ENCODE peak calls at places on chromosomes 5 and 9, in five cellular contexts. B is psoas muscle, K is spleen, X is cardiac muscle cell, I is sigmoid colon. W is an unnamed sample.

GRCh38 chr9:99966001-99966400 is 59.5 kb downstream of the STX17 start:
- DNase-seq in B (no peak), K (no peak), X (no peak), I (no peak), W (no peak)

GRCh38 chr9:120680161-120680560 is 34.1 kb downstream of the MEGF9 start:
- DNase-seq in B (no peak), K (no peak), X (no peak), I (no peak), W (no peak)

GRCh38 chr5:14560091-14560595 is 21.4 kb upstream of the OTULINL start:
- DNase-seq in B (no peak), K (no peak), X (no peak), I (no peak), W (no peak)

GRCh38 chr9:98172604-98173003 is 19.8 kb downstream of the CORO2A start:
- DNase-seq in B (no peak), K (no peak), X (no peak), I (peak; percentile 21), W (no peak)

GRCh38 chr5:96968614-96969013 is 32.7 kb downstream of the LNPEP start:
- DNase-seq in B (no peak), K (no peak), X (no peak), I (no peak), W (no peak)

GRCh38 chr9:36217256-36217968 is 26.7 kb downstream of the CLTA start:
- DNase-seq in B (no peak), K (no peak), X (no peak), I (no peak), W (no peak)

GRCh38 chr9:98607787-98608186 is 100.9 kb downstream of the GABBR2 start:
- DNase-seq in B (no peak), K (no peak), X (peak; percentile 84), I (no peak), W (peak; percentile 22)

GRCh38 chr5:129903466-129904101 is 681 bp upstream of the CHSY3 start:
- DNase-seq in B (no peak), K (no peak), X (no peak), I (no peak), W (peak; percentile 1)

GRCh38 chr9:137318976-137319375 is 16.9 kb upstream of the NRARP start:
- DNase-seq in B (peak; percentile 77), K (peak; percentile 86), X (no peak), I (peak; percentile 61), W (no peak)

GRCh38 chr5:131720714-131721113 is 76.1 kb downstream of the FNIP1 start:
- DNase-seq in B (no peak), K (no peak), X (peak; percentile 39), I (no peak), W (no peak)

GRCh38 chr9:105026451-105026850 is 98.5 kb upstream of the ABCA1 start:
- DNase-seq in B (no peak), K (no peak), X (no peak), I (no peak), W (peak; percentile 33)

GRCh38 chr5:148659641-148660345 is 5.5 kb upstream of the HTR4 start:
- DNase-seq in B (no peak), K (no peak), X (no peak), I (no peak), W (no peak)

GRCh38 chr9:88033303-88033702 is 59.0 kb upstream of the CDK20 start:
- DNase-seq in B (no peak), K (no peak), X (no peak), I (no peak), W (no peak)

GRCh38 chr5:113760486-113760885 is 247.0 kb downstream of the YTHDC2 start:
- DNase-seq in B (no peak), K (no peak), X (no peak), I (no peak), W (peak; percentile 7)

GRCh38 chr5:180155331-180155881 is 53.6 kb downstream of the RASGEF1C start:
- DNase-seq in B (no peak), K (no peak), X (no peak), I (peak; percentile 40), W (no peak)

GRCh38 chr5:65623482-65623881 is 651 bp downstream of the TRIM23 start:
- DNase-seq in B (no peak), K (no peak), X (no peak), I (no peak), W (no peak)

GRCh38 chr9:1723616-1724015 is 291.5 kb upstream of the SMARCA2 start:
- DNase-seq in B (no peak), K (no peak), X (no peak), I (no peak), W (no peak)

GRCh38 chr9:1722404-1722803 is 292.7 kb upstream of the SMARCA2 start:
- DNase-seq in B (no peak), K (no peak), X (no peak), I (no peak), W (peak; percentile 18)

GRCh38 chr9:1732670-1733069 is 282.5 kb upstream of the SMARCA2 start:
- DNase-seq in B (no peak), K (no peak), X (peak; percentile 3), I (no peak), W (peak; percentile 41)

GRCh38 chr9:1729631-1730030 is 285.5 kb upstream of the SMARCA2 start:
- DNase-seq in B (no peak), K (no peak), X (no peak), I (no peak), W (no peak)

GRCh38 chr9:1726993-1727759 is 288.0 kb upstream of the SMARCA2 start:
- DNase-seq in B (no peak), K (no peak), X (no peak), I (no peak), W (no peak)
- TF ChIP-seq CTCF in B (peak; percentile 16), K (no peak), X (no peak), I (no peak), W (peak; percentile 16)

GRCh38 chr9:14719231-14719923 is 3.2 kb downstream of the CER1 start:
- DNase-seq in B (no peak), K (no peak), X (no peak), I (no peak), W (no peak)

GRCh38 chr9:14723301-14723700 is 768 bp upstream of the CER1 start:
- DNase-seq in B (no peak), K (no peak), X (no peak), I (no peak), W (no peak)

GRCh38 chr9:14722391-14723035 is at the start of gene CER1:
- DNase-seq in B (no peak), K (no peak), X (no peak), I (no peak), W (no peak)
- H3K4me3 ChIP-seq in B (no peak within 1 kb of the TSS), K (no peak within 1 kb of the TSS), X (no peak within 1 kb of the TSS), I (no peak within 1 kb of the TSS), W (no peak within 1 kb of the TSS)

GRCh38 chr5:13249854-13250253 is 694.6 kb downstream of the DNAH5 start:
- DNase-seq in B (no peak), K (no peak), X (no peak), I (no peak), W (peak; percentile 77)

GRCh38 chr5:13248236-13248635 is 696.3 kb downstream of the DNAH5 start:
- DNase-seq in B (no peak), K (no peak), X (no peak), I (no peak), W (peak; percentile 75)

GRCh38 chr5:13251623-13252367 is 692.7 kb downstream of the DNAH5 start:
- DNase-seq in B (no peak), K (no peak), X (peak; percentile 8), I (no peak), W (no peak)

GRCh38 chr5:13252701-13253100 is 691.8 kb downstream of the DNAH5 start:
- DNase-seq in B (no peak), K (no peak), X (no peak), I (no peak), W (no peak)

GRCh38 chr5:13250450-13251291 is 693.8 kb downstream of the DNAH5 start:
- DNase-seq in B (no peak), K (no peak), X (no peak), I (no peak), W (peak; percentile 30)
- TF ChIP-seq CTCF in B (no peak), K (no peak), X (no peak), I (no peak), W (peak; percentile 55)

DNA sequence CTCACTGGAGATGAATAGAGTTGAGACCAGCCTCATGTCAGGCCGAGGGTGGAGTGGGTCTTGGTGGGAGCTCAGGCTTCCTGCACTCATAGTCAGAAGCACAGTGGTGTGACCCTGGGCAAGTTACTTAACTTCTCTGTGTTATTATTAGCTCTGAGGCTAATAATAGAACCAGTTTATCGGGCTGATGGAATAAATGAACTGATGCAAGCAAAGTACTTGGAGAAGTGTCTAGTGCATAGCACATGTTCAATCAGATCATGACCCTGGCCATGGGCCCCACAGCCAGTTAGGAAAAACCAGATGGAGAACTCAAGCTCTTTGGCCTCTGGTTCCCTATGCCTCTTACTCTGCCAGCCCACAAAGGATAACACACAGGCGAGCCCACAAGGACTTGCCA is 45.3 kb upstream of the OSMR start:
- DNase-seq in B (no peak), K (no peak), X (no peak), I (peak; percentile 73), W (no peak)
- H3K4me3 ChIP-seq in B (no peak overlapping the region), K (no peak overlapping the region), X (no peak overlapping the region), I (no peak overlapping the region), W (no peak overlapping the region)

DNA sequence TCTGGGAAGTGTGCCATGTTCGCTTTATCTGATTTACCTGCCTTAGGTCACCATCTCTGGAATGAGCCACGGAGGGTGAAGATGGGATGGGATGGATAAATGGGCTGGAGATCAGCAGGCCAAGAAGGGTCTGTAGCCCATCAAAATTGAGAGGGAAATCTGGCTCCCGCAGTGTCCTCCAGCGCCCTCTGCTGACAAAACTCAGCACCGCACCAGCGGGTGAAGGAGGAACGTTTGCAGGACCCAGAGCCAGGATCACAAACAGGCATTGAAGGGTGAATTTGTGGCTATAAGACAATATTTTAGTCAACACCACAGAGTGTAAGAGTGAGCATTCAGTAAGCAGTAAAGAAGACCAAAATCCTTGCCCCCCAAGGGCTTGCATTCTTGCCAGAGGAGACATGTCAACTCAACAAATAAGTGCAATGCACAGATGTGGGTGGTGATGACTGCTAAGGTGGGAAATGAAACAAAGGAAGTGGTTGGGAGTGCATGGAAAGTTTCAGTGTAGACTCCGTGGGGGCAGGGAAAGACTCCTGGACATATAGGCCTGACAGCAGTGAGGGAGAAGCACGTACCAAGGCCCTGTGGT is 124.4 kb downstream of the TENT4A start:
- DNase-seq in B (no peak), K (no peak), X (no peak), I (no peak), W (no peak)
- TF ChIP-seq CTCF in B (peak; percentile 40), K (no peak), X (peak; percentile 24), I (no peak), W (peak; percentile 20)

GRCh38 chr5:61519728-61520277 is 187.7 kb downstream of the ZSWIM6 start:
- DNase-seq in B (no peak), K (no peak), X (no peak), I (no peak), W (no peak)

DNA sequence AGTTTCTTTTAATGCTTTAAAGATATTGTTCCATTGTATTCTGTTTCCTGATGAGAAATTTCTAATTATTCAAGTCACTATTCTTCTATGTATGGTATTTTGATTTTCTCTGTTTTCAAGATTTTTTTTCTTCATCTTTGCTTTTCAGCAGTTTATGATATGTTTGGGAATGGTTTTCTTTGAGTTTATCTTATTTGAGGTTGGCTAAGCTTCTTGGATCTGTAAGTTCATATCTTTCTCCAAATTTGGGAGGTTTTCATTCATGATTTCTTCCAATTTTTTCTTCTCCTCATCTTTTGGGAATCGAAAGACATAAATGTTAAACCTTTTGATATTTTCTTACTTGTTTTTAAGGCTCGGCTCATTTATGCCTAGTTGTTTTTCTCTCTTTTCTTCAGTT is 184.9 kb downstream of the ZSWIM6 start:
- DNase-seq in B (no peak), K (no peak), X (no peak), I (no peak), W (no peak)
- H3K4me3 ChIP-seq in B (no peak overlapping the region), K (no peak overlapping the region), X (no peak overlapping the region), I (no peak overlapping the region), W (no peak overlapping the region)

W was measured in epithelial cell of esophagus.